ENCODE peak calls at places on chromosomes 2 and 18, in seven cellular contexts. S is A549; L is Right ventricle myocardium superior; D is DND-41; Q is activated naive CD8-positive, alpha-beta T cell treated with anti-CD3 and anti-CD28 coated beads, Interleukin-2, amount 10 ng/mL, durations not matched to agents 7 days and 5 days; F is K562; Z is T-helper 17 cell. A is an unnamed sample.

GRCh38 chr2:149205143-149205542 is 125.2 kb upstream of the LYPD6 start:
- ATAC-seq in D (no peak), F (peak; percentile 28), L (no peak), S (no peak), Q (no peak), Z (no peak), A (no peak)

GRCh38 chr2:234469251-234469845 is 27.5 kb downstream of the ARL4C start:
- ATAC-seq in S (no peak), D (no peak), L (no peak), Z (no peak), F (no peak), Q (no peak), A (peak; percentile 60)

GRCh38 chr18:42113529-42114191 is 158.6 kb downstream of the PIK3C3 start:
- ATAC-seq in Z (no peak), F (peak; percentile 84), D (peak; percentile 75), S (no peak), L (no peak), Q (peak; percentile 53), A (peak; percentile 70)

GRCh38 chr2:3311601-3312000 is 66.0 kb downstream of the EIPR1 start:
- ATAC-seq in D (no peak), S (no peak), Z (no peak), Q (no peak), L (no peak), F (no peak), A (no peak)

GRCh38 chr2:43579275-43579981 is 16.4 kb downstream of the THADA start:
- ATAC-seq in Z (no peak), Q (no peak), D (no peak), L (no peak), S (no peak), F (no peak), A (no peak)

GRCh38 chr2:25265802-25266201 is 75.9 kb downstream of the DNMT3A start:
- ATAC-seq in S (no peak), Z (peak; percentile 75), Q (no peak), L (no peak), F (peak; percentile 55), D (peak; percentile 37), A (no peak)

GRCh38 chr18:24011095-24011917 is 3.2 kb upstream of the TTC39C start:
- ATAC-seq in D (peak; percentile 17), Z (peak; percentile 40), Q (no peak), L (no peak), S (no peak), F (no peak), A (no peak)

GRCh38 chr2:197248623-197249022 is 62.0 kb downstream of the ANKRD44 start:
- ATAC-seq in F (no peak), Z (peak; percentile 76), Q (peak; percentile 81), D (peak; percentile 91), L (no peak), S (no peak), A (no peak)

GRCh38 chr2:26414291-26414690 is 12.6 kb downstream of the DRC1 start:
- ATAC-seq in D (no peak), S (peak; percentile 44), Q (no peak), L (no peak), F (no peak), Z (no peak), A (no peak)

GRCh38 chr2:54738281-54738680 is 14.8 kb downstream of the EML6 start:
- ATAC-seq in F (no peak), Z (no peak), L (no peak), Q (no peak), S (no peak), D (no peak), A (no peak)

GRCh38 chr2:48479923-48480322 is 50.0 kb upstream of the STON1 start:
- ATAC-seq in Q (no peak), D (no peak), F (no peak), S (no peak), L (no peak), Z (no peak), A (no peak)

GRCh38 chr2:71568103-71568502 is 114.7 kb downstream of the DYSF start:
- ATAC-seq in F (no peak), D (no peak), L (no peak), Z (no peak), S (no peak), Q (no peak), A (no peak)

GRCh38 chr2:178204987-178205386 is 10.7 kb downstream of the OSBPL6 start:
- ATAC-seq in F (no peak), L (no peak), Q (no peak), S (no peak), Z (no peak), D (no peak), A (no peak)

GRCh38 chr2:230930928-230931555 is 6.0 kb upstream of the GPR55 start:
- ATAC-seq in Q (no peak), Z (no peak), L (no peak), S (no peak), F (no peak), D (no peak), A (no peak)

GRCh38 chr2:43220229-43220981 is 6.0 kb downstream of the ZFP36L2 start:
- ATAC-seq in Q (no peak), D (no peak), Z (no peak), S (peak; percentile 44), L (no peak), F (peak; percentile 23), A (no peak)

GRCh38 chr2:83253848-83254247 is 1205.2 kb downstream of the SUCLG1 start:
- ATAC-seq in F (no peak), Z (no peak), L (no peak), S (no peak), D (no peak), Q (no peak), A (no peak)

GRCh38 chr2:144529841-144530240 is 9.9 kb upstream of the ZEB2 start:
- ATAC-seq in F (peak; percentile 51), S (no peak), Q (no peak), D (no peak), L (peak; percentile 90), Z (no peak), A (no peak)

GRCh38 chr18:8525692-8526091 is 83.5 kb upstream of the RAB12 start:
- ATAC-seq in S (peak; percentile 55), Q (peak; percentile 98), Z (no peak), D (peak; percentile 39), F (peak; percentile 97), L (no peak), A (no peak)

GRCh38 chr2:168375195-168375798 is 80.8 kb upstream of the CERS6 start:
- ATAC-seq in Q (no peak), S (no peak), L (no peak), F (no peak), Z (no peak), D (no peak), A (no peak)

GRCh38 chr18:45171575-45172225 is 443.6 kb upstream of the SLC14A2 start:
- ATAC-seq in F (no peak), L (peak; percentile 87), D (no peak), Z (no peak), S (no peak), Q (no peak), A (no peak)

GRCh38 chr18:8808001-8808400 is 102.6 kb downstream of the MTCL1 start:
- ATAC-seq in F (no peak), L (no peak), Z (no peak), D (peak; percentile 10), S (no peak), Q (no peak), A (no peak)

GRCh38 chr2:23757686-23758433 is 169.1 kb downstream of the ATAD2B start:
- ATAC-seq in Q (no peak), S (peak; percentile 92), L (no peak), F (peak; percentile 75), D (no peak), Z (no peak), A (no peak)

GRCh38 chr18:77198663-77199062 is 51.0 kb upstream of the GALR1 start:
- ATAC-seq in S (no peak), F (no peak), Z (no peak), D (no peak), Q (no peak), L (no peak), A (no peak)

GRCh38 chr2:100820346-100821254 is 661 bp downstream of the NPAS2 start:
- ATAC-seq in Z (no peak), S (no peak), F (no peak), D (peak; percentile 20), L (peak; percentile 0), Q (no peak), A (peak; percentile 46)

GRCh38 chr2:86286518-86286917 is 50.9 kb downstream of the REEP1 start:
- ATAC-seq in D (no peak), Z (no peak), L (peak; percentile 29), F (peak; percentile 59), S (no peak), Q (no peak), A (no peak)

GRCh38 chr2:45923701-45924100 is 272.2 kb downstream of the PRKCE start:
- ATAC-seq in Z (no peak), D (no peak), S (no peak), L (no peak), F (no peak), Q (no peak), A (no peak)

GRCh38 chr18:33833847-33834246 is 255.8 kb downstream of the ASXL3 start:
- ATAC-seq in Z (no peak), L (no peak), S (no peak), Q (no peak), D (no peak), F (no peak), A (no peak)

GRCh38 chr2:107570876-107571275 is 255.8 kb upstream of the RGPD4 start:
- ATAC-seq in S (no peak), D (no peak), L (no peak), F (no peak), Z (no peak), Q (no peak), A (no peak)

GRCh38 chr2:207226671-207227061 is 60.9 kb upstream of the KLF7 start:
- ATAC-seq in Q (no peak), Z (no peak), L (no peak), S (no peak), D (no peak), F (no peak), A (no peak)

GRCh38 chr2:233185320-233185719 is 66.2 kb upstream of the ATG16L1 start:
- ATAC-seq in F (no peak), L (no peak), S (no peak), D (no peak), Z (no peak), Q (no peak), A (no peak)

GRCh38 chr2:27711804-27712203 is 48.1 kb downstream of the SLC4A1AP start:
- ATAC-seq in D (no peak), S (no peak), L (no peak), F (no peak), Q (no peak), Z (no peak), A (no peak)

A was measured in stimulated activated memory B cell treated with anti-CD40 and anti-IgM and Interleukin-4, amounts not matched to agents 10 μg/mL and 1 μg/mL and 100 μg/mL, for 72 hours.